ENCODE peak calls at places on chromosomes 13 and 19, in four cellular contexts. One of them, this sample, is unnamed.

GRCh38 chr13:92807343-92807742 is 419.3 kb upstream of the GPC6 start:
- DNase-seq in ecto neural progenitor cell: no peak
- DNase-seq in anterior cingulate cortex: no peak
- DNase-seq in cardiac muscle cell: no peak
- DNase-seq in this sample: no peak

GRCh38 chr13:114152285-114152645 is 19.8 kb upstream of the RASA3 start:
- DNase-seq in anterior cingulate cortex: no peak
- DNase-seq in cardiac muscle cell: no peak
- DNase-seq in ecto neural progenitor cell: peak; percentile 38
- DNase-seq in this sample: no peak

GRCh38 chr13:37194428-37194861 is 89.0 kb upstream of the CSNK1A1L start:
- DNase-seq in ecto neural progenitor cell: no peak
- DNase-seq in cardiac muscle cell: no peak
- DNase-seq in anterior cingulate cortex: no peak
- DNase-seq in this sample: peak; percentile 22

GRCh38 chr19:12937243-12938053 is 961 bp upstream of the CALR start:
- DNase-seq in anterior cingulate cortex: no peak
- DNase-seq in cardiac muscle cell: peak; percentile 38
- DNase-seq in ecto neural progenitor cell: no peak
- DNase-seq in this sample: no peak

GRCh38 chr19:56217039-56217949 is 15.2 kb downstream of the ZSCAN5C start:
- DNase-seq in ecto neural progenitor cell: peak; percentile 62
- DNase-seq in cardiac muscle cell: no peak
- DNase-seq in anterior cingulate cortex: peak; percentile 1
- DNase-seq in this sample: no peak

GRCh38 chr13:41746259-41746658 is 214.7 kb downstream of the VWA8 start:
- DNase-seq in ecto neural progenitor cell: no peak
- DNase-seq in cardiac muscle cell: no peak
- DNase-seq in anterior cingulate cortex: no peak
- DNase-seq in this sample: peak; percentile 6

GRCh38 chr19:10478476-10478875 is 24.7 kb downstream of the KEAP1 start:
- DNase-seq in cardiac muscle cell: no peak
- DNase-seq in ecto neural progenitor cell: no peak
- DNase-seq in anterior cingulate cortex: no peak
- DNase-seq in this sample: no peak

GRCh38 chr13:50389726-50390125 is 374.5 kb downstream of the KCNRG start:
- DNase-seq in ecto neural progenitor cell: no peak
- DNase-seq in cardiac muscle cell: no peak
- DNase-seq in anterior cingulate cortex: no peak
- DNase-seq in this sample: no peak

GRCh38 chr13:26379831-26380230 is 125.9 kb downstream of the CDK8 start:
- DNase-seq in ecto neural progenitor cell: no peak
- DNase-seq in anterior cingulate cortex: no peak
- DNase-seq in cardiac muscle cell: no peak
- DNase-seq in this sample: no peak

GRCh38 chr13:50149932-50150331 is 134.7 kb downstream of the KCNRG start:
- DNase-seq in cardiac muscle cell: peak; percentile 15
- DNase-seq in anterior cingulate cortex: no peak
- DNase-seq in ecto neural progenitor cell: no peak
- DNase-seq in this sample: no peak

GRCh38 chr13:21240586-21240985 is 64.1 kb downstream of the MRPL57 start:
- DNase-seq in anterior cingulate cortex: no peak
- DNase-seq in cardiac muscle cell: no peak
- DNase-seq in ecto neural progenitor cell: no peak
- DNase-seq in this sample: no peak

GRCh38 chr19:13260883-13261653 is 110.9 kb downstream of the IER2 start:
- DNase-seq in anterior cingulate cortex: no peak
- DNase-seq in ecto neural progenitor cell: no peak
- DNase-seq in cardiac muscle cell: no peak
- DNase-seq in this sample: peak; percentile 56

GRCh38 chr19:21604351-21604926 is 99.0 kb downstream of the ZNF429 start:
- DNase-seq in cardiac muscle cell: peak; percentile 26
- DNase-seq in anterior cingulate cortex: no peak
- DNase-seq in ecto neural progenitor cell: no peak
- DNase-seq in this sample: no peak

GRCh38 chr19:28049875-28050274 is 1163.1 kb downstream of the UQCRFS1 start:
- DNase-seq in cardiac muscle cell: no peak
- DNase-seq in ecto neural progenitor cell: no peak
- DNase-seq in anterior cingulate cortex: no peak
- DNase-seq in this sample: no peak

GRCh38 chr13:24254151-24254810 is 55.1 kb upstream of the C1QTNF9 start:
- DNase-seq in cardiac muscle cell: no peak
- DNase-seq in anterior cingulate cortex: no peak
- DNase-seq in ecto neural progenitor cell: no peak
- DNase-seq in this sample: no peak

GRCh38 chr13:97125810-97126738 is 96.1 kb upstream of the MBNL2 start:
- DNase-seq in anterior cingulate cortex: no peak
- DNase-seq in ecto neural progenitor cell: no peak
- DNase-seq in cardiac muscle cell: no peak
- DNase-seq in this sample: no peak

GRCh38 chr13:41156611-41157010 is 24.0 kb upstream of the KBTBD6 start:
- DNase-seq in ecto neural progenitor cell: no peak
- DNase-seq in anterior cingulate cortex: no peak
- DNase-seq in cardiac muscle cell: no peak
- DNase-seq in this sample: no peak

GRCh38 chr19:14174883-14175282 is 31.1 kb downstream of the ADGRL1 start:
- DNase-seq in cardiac muscle cell: no peak
- DNase-seq in anterior cingulate cortex: no peak
- DNase-seq in ecto neural progenitor cell: no peak
- DNase-seq in this sample: no peak

GRCh38 chr13:81171065-81171647 is 830.2 kb upstream of the SPRY2 start:
- DNase-seq in ecto neural progenitor cell: no peak
- DNase-seq in cardiac muscle cell: peak; percentile 21
- DNase-seq in anterior cingulate cortex: no peak
- DNase-seq in this sample: no peak

GRCh38 chr13:73440296-73440895 is 381.6 kb downstream of the KLF5 start:
- DNase-seq in cardiac muscle cell: no peak
- DNase-seq in anterior cingulate cortex: no peak
- DNase-seq in ecto neural progenitor cell: no peak
- DNase-seq in this sample: no peak

GRCh38 chr13:43785681-43786471 is 896 bp downstream of the ENOX1 start:
- DNase-seq in cardiac muscle cell: peak; percentile 86
- DNase-seq in ecto neural progenitor cell: peak; percentile 76
- DNase-seq in anterior cingulate cortex: peak; percentile 86
- DNase-seq in this sample: peak; percentile 72

GRCh38 chr13:80180745-80181144 is 160.2 kb downstream of the SPRY2 start:
- DNase-seq in ecto neural progenitor cell: no peak
- DNase-seq in cardiac muscle cell: no peak
- DNase-seq in anterior cingulate cortex: peak; percentile 18
- DNase-seq in this sample: no peak

GRCh38 chr19:38152461-38153379 is 71.3 kb downstream of the DPF1 start:
- DNase-seq in ecto neural progenitor cell: no peak
- DNase-seq in anterior cingulate cortex: no peak
- DNase-seq in cardiac muscle cell: no peak
- DNase-seq in this sample: no peak

GRCh38 chr13:46172531-46172991 is 9.4 kb downstream of the LCP1 start:
- DNase-seq in ecto neural progenitor cell: no peak
- DNase-seq in anterior cingulate cortex: no peak
- DNase-seq in cardiac muscle cell: no peak
- DNase-seq in this sample: no peak

GRCh38 chr19:41328157-41328817 is 18.3 kb downstream of the CCDC97 start:
- DNase-seq in anterior cingulate cortex: no peak
- DNase-seq in cardiac muscle cell: no peak
- DNase-seq in ecto neural progenitor cell: no peak
- DNase-seq in this sample: no peak

GRCh38 chr13:20713751-20714150 is 10.3 kb downstream of the IL17D start:
- DNase-seq in anterior cingulate cortex: no peak
- DNase-seq in ecto neural progenitor cell: no peak
- DNase-seq in cardiac muscle cell: no peak
- DNase-seq in this sample: no peak

GRCh38 chr19:11295665-11296245 is at the start of gene TSPAN16:
- DNase-seq in anterior cingulate cortex: no peak
- DNase-seq in cardiac muscle cell: no peak
- DNase-seq in ecto neural progenitor cell: no peak
- DNase-seq in this sample: no peak

GRCh38 chr13:44872751-44873150 is 116.5 kb downstream of the NUFIP1 start:
- DNase-seq in ecto neural progenitor cell: no peak
- DNase-seq in cardiac muscle cell: no peak
- DNase-seq in anterior cingulate cortex: no peak
- DNase-seq in this sample: no peak

GRCh38 chr19:5635427-5635826 is 12.5 kb downstream of the SAFB start:
- DNase-seq in cardiac muscle cell: no peak
- DNase-seq in ecto neural progenitor cell: no peak
- DNase-seq in anterior cingulate cortex: no peak
- DNase-seq in this sample: no peak

GRCh38 chr19:9667898-9668297 is 7.0 kb downstream of the ZNF562 start:
- DNase-seq in cardiac muscle cell: no peak
- DNase-seq in anterior cingulate cortex: no peak
- DNase-seq in ecto neural progenitor cell: no peak
- DNase-seq in this sample: no peak

GRCh38 chr13:47326061-47326460 is 429.2 kb upstream of the HTR2A start:
- DNase-seq in anterior cingulate cortex: no peak
- DNase-seq in cardiac muscle cell: no peak
- DNase-seq in ecto neural progenitor cell: no peak
- DNase-seq in this sample: no peak

This sample was measured in amniotic stem cell.